ENCODE peak calls at places on chromosomes 11 and 22, in five cellular contexts. L is GM23248, N is PC-3, X is HCT116, W is SK-N-SH. Y is an unnamed sample. For H3K9me2, the result is how much of the 10 kb centered on the place peaks cover.

GRCh38 chr22:29799217-29799680 is 32.1 kb downstream of the UQCR10 start:
- DNase-seq in W (peak), N (peak), X (peak), L (peak), Y (no peak)

GRCh38 chr11:2737876-2738275 is 38.1 kb upstream of the KCNQ1OT1 start:
- DNase-seq in L (peak), X (no peak), N (peak), W (no peak), Y (no peak)

GRCh38 chr22:32531228-32531627 is 56.6 kb downstream of the FBXO7 start:
- DNase-seq in L (peak), X (no peak), N (no peak), W (no peak), Y (no peak)

GRCh38 chr11:47104337-47104950 is 72.2 kb downstream of the ARFGAP2 start:
- DNase-seq in N (no peak), L (peak), X (no peak), W (no peak), Y (peak)

GRCh38 chr11:47523491-47524199 is 29.3 kb downstream of the CELF1 start:
- DNase-seq in L (peak), X (no peak), N (peak), W (no peak), Y (no peak)

GRCh38 chr11:8694137-8694536 is 11.5 kb downstream of the RPL27A start:
- DNase-seq in L (no peak), W (no peak), N (no peak), X (no peak), Y (no peak)

GRCh38 chr11:71996517-71996916 is 2.2 kb upstream of the IL18BP start:
- DNase-seq in N (no peak), X (no peak), W (no peak), L (no peak), Y (no peak)

GRCh38 chr11:128021304-128022006 is 565.9 kb downstream of the ETS1 start:
- DNase-seq in W (peak), N (no peak), L (peak), X (no peak), Y (no peak)

GRCh38 chr11:129090056-129090455 is 102.1 kb downstream of the ARHGAP32 start:
- DNase-seq in L (peak), X (no peak), N (peak), W (no peak), Y (no peak)

GRCh38 chr11:132904091-132904490 is 628.2 kb downstream of the OPCML start:
- DNase-seq in X (no peak), N (no peak), W (no peak), L (no peak), Y (no peak)

GRCh38 chr11:132895340-132895739 is 637.0 kb downstream of the OPCML start:
- DNase-seq in L (peak), N (no peak), X (no peak), W (no peak), Y (no peak)

GRCh38 chr11:132894598-132894997 is 637.7 kb downstream of the OPCML start:
- DNase-seq in W (no peak), L (no peak), N (no peak), X (no peak), Y (no peak)

GRCh38 chr11:132901638-132902610 is 630.4 kb downstream of the OPCML start:
- DNase-seq in W (no peak), X (no peak), N (no peak), L (peak), Y (no peak)

DNA sequence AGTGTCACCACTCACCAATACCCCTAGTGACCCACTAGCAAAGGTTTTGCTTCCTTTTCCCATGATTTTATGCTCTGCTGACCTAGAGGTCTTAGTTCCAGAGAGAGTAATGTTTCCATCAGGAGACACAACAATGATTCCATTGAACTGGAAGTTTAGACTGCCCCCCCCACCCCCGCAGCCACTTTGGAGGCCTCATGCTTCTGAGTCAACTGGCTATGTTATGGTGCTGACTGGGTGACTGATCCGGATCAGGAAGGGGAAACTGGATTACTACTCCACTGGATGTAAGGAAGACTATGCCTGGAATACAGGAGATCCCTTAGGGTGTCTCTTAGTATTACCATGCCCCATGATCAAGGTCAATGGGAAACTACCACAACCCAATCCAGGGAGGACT is 633.6 kb downstream of the OPCML start:
- DNase-seq in W (no peak), L (no peak), X (no peak), N (no peak), Y (no peak)
- H3K9me2 ChIP-seq in W (under half), L (under half), X (under half), N (under half), Y (under half)

DNA sequence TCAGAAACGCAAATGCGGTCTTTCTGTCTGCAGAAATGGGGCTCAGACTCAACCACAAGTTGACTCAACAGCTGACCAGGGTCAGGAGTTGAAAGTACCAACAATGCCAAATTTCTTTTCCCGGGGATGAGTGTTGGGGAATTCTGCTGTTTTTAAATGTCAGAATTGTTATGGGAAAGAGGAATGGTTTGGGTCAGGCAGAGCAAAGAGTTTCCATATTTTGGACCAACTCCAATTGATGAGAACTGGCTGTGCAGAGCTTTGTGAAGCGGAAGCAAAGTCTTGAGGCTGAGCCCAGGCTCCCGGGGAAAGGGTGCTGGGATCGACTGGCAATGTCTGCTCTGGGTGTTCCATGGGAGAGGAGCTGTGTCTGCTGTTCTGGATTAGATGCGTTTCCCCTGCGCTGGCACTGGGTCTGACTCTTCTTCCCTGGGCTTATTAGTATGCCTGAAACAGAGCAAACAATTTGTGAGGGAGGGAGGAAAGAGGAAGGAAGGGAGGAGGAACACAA is 36.2 kb downstream of the TXN2 start:
- DNase-seq in X (no peak), N (no peak), L (peak), W (no peak), Y (no peak)
- H3K9ac ChIP-seq in X (no peak), N (no peak), L (no peak), W (no peak), Y (no peak)

GRCh38 chr11:7251836-7252682 is at the start of gene SYT9:
- DNase-seq in L (peak), N (peak), X (no peak), W (peak), Y (no peak)
- H2AFZ ChIP-seq in L (peak), N (peak), X (no peak), W (no peak), Y (no peak)

DNA sequence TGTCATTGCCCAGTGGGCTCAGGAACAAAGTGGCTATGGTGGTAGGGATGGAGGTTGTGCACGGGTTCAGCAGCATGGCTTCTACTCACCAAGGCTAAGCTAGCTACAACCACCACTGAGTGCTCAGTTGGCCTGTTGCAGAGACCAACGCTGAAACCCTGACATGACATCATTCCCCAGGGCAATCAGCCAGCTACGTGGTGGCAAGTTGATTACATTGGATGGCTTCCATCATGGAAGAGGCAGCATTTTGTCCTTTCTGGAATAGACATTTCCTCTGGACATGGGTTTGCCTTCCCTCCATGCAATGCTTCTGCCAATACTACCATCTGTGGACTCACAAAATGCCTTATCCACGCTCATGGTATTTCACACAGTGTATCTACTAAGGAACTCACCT is 634.3 kb downstream of the OPCML start:
- DNase-seq in L (no peak), W (no peak), N (no peak), X (no peak), Y (no peak)
- H3K9me2 ChIP-seq in L (under half), W (under half), N (under half), X (under half), Y (under half)

DNA sequence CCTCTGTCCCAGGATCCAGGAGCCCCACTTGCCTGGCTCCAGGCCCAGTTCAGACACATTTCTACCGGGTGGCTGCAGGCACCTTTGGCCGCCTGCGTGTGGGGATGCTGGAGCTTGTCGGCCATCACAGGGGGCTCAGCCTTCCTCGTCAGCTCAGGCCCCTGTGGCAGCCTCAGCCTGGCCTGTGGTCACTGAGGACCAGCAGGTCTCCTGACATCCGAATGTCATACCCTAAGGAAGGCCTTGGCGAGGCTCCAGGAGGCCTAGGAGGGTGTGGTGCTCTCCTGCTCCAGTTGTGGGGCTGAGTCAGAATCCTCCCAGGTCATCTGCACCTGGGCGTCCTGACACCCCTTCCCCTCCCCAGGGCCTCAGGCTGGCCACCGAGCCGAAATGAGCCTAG is 14.9 kb upstream of the SOX10 start:
- DNase-seq in W (no peak), N (peak), L (no peak), X (peak), Y (no peak)
- H3K9ac ChIP-seq in W (no peak), N (peak), L (no peak), X (peak), Y (no peak)

DNA sequence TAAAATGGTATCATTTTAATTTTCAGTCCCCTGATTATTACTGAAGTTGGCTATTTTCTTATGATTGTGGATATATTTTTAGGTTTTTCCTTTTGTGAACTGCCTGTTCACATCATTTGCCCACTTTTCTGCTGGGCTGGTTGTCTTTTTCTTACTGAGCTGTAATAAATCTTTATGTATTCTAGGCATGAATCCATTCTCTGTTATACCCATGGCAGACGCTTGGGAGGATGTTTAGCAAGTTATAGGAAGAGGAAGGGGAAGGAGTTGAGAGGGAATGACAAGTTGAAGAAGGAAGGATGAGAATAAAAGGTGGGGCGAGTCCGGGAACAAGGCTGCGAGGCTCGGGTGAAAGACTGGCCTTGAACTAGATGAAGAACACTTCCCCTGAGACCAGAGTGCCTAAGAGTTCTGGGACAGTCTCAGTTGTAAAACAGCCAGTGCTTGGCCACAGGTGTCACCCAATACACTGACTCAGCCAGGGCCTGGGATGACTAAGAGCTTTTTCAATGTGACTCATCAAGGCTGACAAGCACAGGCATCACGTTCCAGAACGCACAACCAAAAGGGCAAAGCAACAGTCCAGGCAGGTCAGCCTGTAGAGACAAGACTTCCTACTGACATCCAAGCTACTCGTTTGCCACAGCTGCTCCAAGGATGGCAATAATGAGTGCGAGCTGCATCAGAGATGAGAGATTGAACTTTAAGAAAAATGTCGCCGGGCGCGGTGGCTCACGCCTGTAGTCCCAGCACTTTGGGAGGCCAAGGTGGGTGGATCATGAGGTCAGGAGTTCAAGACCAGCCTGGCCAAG is 35.2 kb downstream of the LRFN4 start:
- DNase-seq in L (peak), N (peak), X (peak), W (no peak), Y (peak)
- H2AFZ ChIP-seq in L (no peak), N (peak), X (no peak), W (no peak), Y (no peak)

DNA sequence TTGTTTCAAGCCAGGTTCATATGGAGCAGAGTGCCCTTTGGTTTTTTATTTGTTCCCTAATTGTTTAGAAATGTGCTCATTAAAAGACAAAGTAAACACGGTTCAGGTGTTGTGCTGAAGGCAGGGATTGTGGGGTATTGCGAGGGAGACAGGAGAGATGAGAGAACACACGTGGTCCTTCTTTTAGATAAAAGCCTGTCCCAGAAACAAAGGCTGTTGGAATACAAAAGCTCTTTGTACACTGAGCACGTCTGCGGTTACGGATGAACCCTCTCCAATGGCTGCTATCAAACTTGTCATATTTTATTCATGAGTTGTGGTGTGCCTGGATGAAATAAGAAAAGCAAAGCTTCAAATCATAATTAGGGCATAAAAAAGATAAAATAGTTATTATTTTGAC is 92.7 kb downstream of the NELL1 start:
- DNase-seq in L (no peak), W (no peak), N (no peak), X (no peak), Y (no peak)
- H3K9me2 ChIP-seq in L (under half), W (under half), N (under half), X (under half), Y (under half)

Y was measured in Karpas-422.